ENCODE peak calls at places on chromosomes 1 and 21, in seven cellular contexts. L, C, Q, V, U, Z and E are unnamed samples.
A peak's percentile ranks its signal among the peaks of the same experiment; 100 is the strongest.

GRCh38 chr1:174858301-174858700 is 141.4 kb upstream of the CACYBP start:
- DNase-seq in L (no peak), C (no peak), Q (no peak), V (no peak), U (no peak), Z (no peak), E (no peak)

GRCh38 chr1:150151291-150152181 is 1.8 kb downstream of the PLEKHO1 start:
- DNase-seq in L (no peak), C (peak; percentile 43), Q (no peak), V (no peak), U (peak; percentile 32), Z (no peak), E (no peak)

GRCh38 chr1:58123051-58123450 is 423.5 kb downstream of the OMA1 start:
- DNase-seq in L (no peak), C (no peak), Q (no peak), V (no peak), U (no peak), Z (no peak), E (no peak)

GRCh38 chr1:26721669-26722355 is 26.0 kb downstream of the ARID1A start:
- DNase-seq in L (peak; percentile 21), C (no peak), Q (peak; percentile 41), V (no peak), U (no peak), Z (no peak), E (no peak)

GRCh38 chr1:116230712-116231111 is 119.5 kb downstream of the MAB21L3 start:
- DNase-seq in L (no peak), C (no peak), Q (no peak), V (no peak), U (no peak), Z (no peak), E (no peak)

GRCh38 chr1:3092530-3092929 is 23.5 kb downstream of the PRDM16 start:
- DNase-seq in L (no peak), C (no peak), Q (no peak), V (no peak), U (no peak), Z (no peak), E (no peak)

GRCh38 chr1:70764747-70765146 is 282.9 kb downstream of the PTGER3 start:
- DNase-seq in L (peak; percentile 24), C (no peak), Q (no peak), V (no peak), U (no peak), Z (no peak), E (no peak)

GRCh38 chr1:153578490-153578889 is 12.8 kb upstream of the S100A2 start:
- DNase-seq in L (peak; percentile 35), C (no peak), Q (no peak), V (no peak), U (no peak), Z (no peak), E (no peak)

GRCh38 chr1:36705629-36706028 is 222.9 kb upstream of the CSF3R start:
- DNase-seq in L (no peak), C (no peak), Q (no peak), V (no peak), U (no peak), Z (no peak), E (no peak)

GRCh38 chr1:184945678-184946412 is 28.5 kb downstream of the NIBAN1 start:
- DNase-seq in L (no peak), C (no peak), Q (no peak), V (no peak), U (no peak), Z (peak; percentile 75), E (no peak)

GRCh38 chr1:161782886-161783285 is 16.8 kb downstream of the ATF6 start:
- DNase-seq in L (no peak), C (no peak), Q (no peak), V (no peak), U (no peak), Z (no peak), E (no peak)

GRCh38 chr1:23867542-23867952 is 543 bp downstream of the FUCA1 start:
- DNase-seq in L (no peak), C (no peak), Q (peak; percentile 76), V (peak; percentile 49), U (no peak), Z (no peak), E (no peak)

GRCh38 chr21:41363370-41364270 is 1.8 kb downstream of the MX2 start:
- DNase-seq in L (no peak), C (no peak), Q (no peak), V (no peak), U (no peak), Z (no peak), E (no peak)

GRCh38 chr1:10663668-10664035 is 132.8 kb downstream of the CASZ1 start:
- DNase-seq in L (peak; percentile 34), C (no peak), Q (no peak), V (peak; percentile 76), U (peak; percentile 57), Z (peak; percentile 36), E (peak; percentile 62)

GRCh38 chr1:191831572-191831971 is 326.7 kb upstream of the RGS18 start:
- DNase-seq in L (peak; percentile 4), C (no peak), Q (no peak), V (no peak), U (no peak), Z (no peak), E (no peak)

GRCh38 chr21:44836666-44837471 is 19.0 kb upstream of the SUMO3 start:
- DNase-seq in L (no peak), C (peak; percentile 10), Q (peak; percentile 47), V (no peak), U (peak; percentile 41), Z (peak; percentile 58), E (no peak)

GRCh38 chr21:31543191-31543590 is 116.3 kb upstream of the SOD1 start:
- DNase-seq in L (peak; percentile 94), C (no peak), Q (no peak), V (no peak), U (no peak), Z (peak; percentile 66), E (no peak)

DNA sequence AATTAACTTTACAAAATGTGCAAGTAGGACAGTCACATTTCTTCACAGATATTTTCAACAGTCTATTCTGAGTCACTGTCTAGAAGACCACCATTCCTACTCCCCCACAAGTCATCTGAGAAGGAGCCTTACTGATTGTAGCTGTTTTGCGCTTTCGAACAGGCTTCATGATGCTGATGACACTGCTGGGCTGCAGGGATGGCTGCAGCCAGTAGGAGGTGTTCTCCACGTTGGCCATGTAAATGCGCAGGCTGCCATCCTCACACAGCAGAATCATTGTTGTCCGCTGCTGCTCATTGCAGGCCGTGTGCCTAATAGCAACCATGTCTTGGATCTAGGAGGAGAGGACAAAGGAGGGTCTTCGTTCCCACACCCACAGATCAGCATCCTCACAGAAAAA is 56.9 kb downstream of the UBR4 start:
- DNase-seq in L (no peak), C (no peak), Q (no peak), V (no peak), U (no peak), Z (no peak), E (no peak)
- TF ChIP-seq CTCF in L (no peak), C (no peak), Q (peak; percentile 40), V (no peak), U (no peak), Z (no peak), E (no peak)

GRCh38 chr1:8602471-8603219 is 214.8 kb downstream of the RERE start:
- DNase-seq in L (no peak), C (no peak), Q (no peak), V (no peak), U (no peak), Z (no peak), E (no peak)
- TF ChIP-seq CTCF in L (no peak), C (no peak), Q (no peak), V (no peak), U (no peak), Z (no peak), E (no peak)

DNA sequence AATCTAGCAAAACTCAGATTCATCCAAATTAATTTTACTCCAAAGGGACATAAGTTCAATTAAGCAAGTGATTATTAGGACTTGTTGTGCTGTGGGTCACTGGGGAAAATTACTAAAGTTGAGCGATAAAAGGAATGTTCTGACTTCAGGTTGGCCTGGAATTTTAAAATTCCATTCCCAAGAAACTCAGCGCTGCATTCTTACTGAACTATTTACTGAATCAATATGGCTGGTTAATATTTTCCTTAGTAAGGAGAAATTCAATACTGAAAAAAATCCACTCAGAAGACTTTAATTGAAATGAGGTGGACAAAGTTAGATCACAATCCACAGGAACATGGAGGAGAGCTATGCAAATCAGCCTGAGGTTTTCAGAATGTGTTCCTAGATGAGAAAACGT is 578.9 kb upstream of the NR5A2 start:
- DNase-seq in L (peak; percentile 67), C (no peak), Q (no peak), V (no peak), U (no peak), Z (peak; percentile 3), E (no peak)
- TF ChIP-seq CTCF in L (no peak), C (no peak), Q (no peak), V (no peak), U (no peak), Z (no peak), E (no peak)

GRCh38 chr1:159799446-159799985 is 2.6 kb upstream of the FCRL6 start:
- DNase-seq in L (no peak), C (no peak), Q (no peak), V (no peak), U (no peak), Z (no peak), E (no peak)

GRCh38 chr1:159804924-159805323 is 2.8 kb downstream of the FCRL6 start:
- DNase-seq in L (peak; percentile 21), C (no peak), Q (no peak), V (no peak), U (no peak), Z (no peak), E (no peak)

GRCh38 chr1:159800177-159800935 is 1.8 kb upstream of the FCRL6 start:
- DNase-seq in L (no peak), C (no peak), Q (no peak), V (no peak), U (no peak), Z (no peak), E (no peak)

GRCh38 chr1:159802060-159802459 is at the start of gene FCRL6:
- DNase-seq in L (no peak), C (no peak), Q (no peak), V (no peak), U (no peak), Z (no peak), E (no peak)

GRCh38 chr1:159803946-159804695 is 2.0 kb downstream of the FCRL6 start:
- DNase-seq in L (no peak), C (no peak), Q (no peak), V (no peak), U (no peak), Z (no peak), E (no peak)
- TF ChIP-seq CTCF in L (no peak), C (no peak), Q (no peak), V (no peak), U (no peak), Z (no peak), E (no peak)